ENCODE peak calls at places on chromosomes 4 and X, in four cellular contexts. One of them, this sample, is unnamed.

GRCh38 chr4:145805490-145805889 is 125.5 kb downstream of the C4orf51 start:
- DNase-seq in BE2C: no peak
- DNase-seq in endothelial cell: peak
- DNase-seq in B cell: no peak
- DNase-seq in this sample: no peak

GRCh38 chr4:88759039-88759631 is 61.5 kb upstream of the NAP1L5 start:
- DNase-seq in endothelial cell: no peak
- DNase-seq in B cell: no peak
- DNase-seq in BE2C: no peak
- DNase-seq in this sample: no peak

GRCh38 chrX:133580630-133581029 is 165.3 kb upstream of the GPC4 start:
- DNase-seq in B cell: no peak
- DNase-seq in BE2C: no peak
- DNase-seq in endothelial cell: no peak
- DNase-seq in this sample: no peak

GRCh38 chr4:149911995-149912394 is 96.4 kb upstream of the IQCM start:
- DNase-seq in BE2C: no peak
- DNase-seq in B cell: no peak
- DNase-seq in endothelial cell: no peak
- DNase-seq in this sample: no peak

GRCh38 chr4:132383571-132384199 is 765.4 kb upstream of the PCDH10 start:
- DNase-seq in BE2C: no peak
- DNase-seq in endothelial cell: no peak
- DNase-seq in B cell: no peak
- DNase-seq in this sample: no peak

GRCh38 chr4:124432500-124432899 is 280.0 kb downstream of the ANKRD50 start:
- DNase-seq in BE2C: no peak
- DNase-seq in B cell: no peak
- DNase-seq in endothelial cell: no peak
- DNase-seq in this sample: no peak

GRCh38 chr4:141524116-141524515 is 112.3 kb upstream of the IL15 start:
- DNase-seq in BE2C: no peak
- DNase-seq in endothelial cell: no peak
- DNase-seq in B cell: no peak
- DNase-seq in this sample: no peak

GRCh38 chrX:281166-281999 is at the start of gene PLCXD1:
- DNase-seq in B cell: no peak
- DNase-seq in BE2C: peak
- DNase-seq in endothelial cell: peak
- DNase-seq in this sample: no peak

GRCh38 chr4:8766610-8767009 is 105.0 kb downstream of the HMX1 start:
- DNase-seq in B cell: no peak
- DNase-seq in BE2C: peak
- DNase-seq in endothelial cell: no peak
- DNase-seq in this sample: no peak

GRCh38 chrX:54817220-54817820 is 9.8 kb downstream of the MAGED2 start:
- DNase-seq in BE2C: peak
- DNase-seq in endothelial cell: no peak
- DNase-seq in B cell: no peak
- DNase-seq in this sample: no peak

GRCh38 chr4:20420916-20421315 is 169.2 kb downstream of the SLIT2 start:
- DNase-seq in endothelial cell: no peak
- DNase-seq in BE2C: no peak
- DNase-seq in B cell: no peak
- DNase-seq in this sample: no peak

DNA sequence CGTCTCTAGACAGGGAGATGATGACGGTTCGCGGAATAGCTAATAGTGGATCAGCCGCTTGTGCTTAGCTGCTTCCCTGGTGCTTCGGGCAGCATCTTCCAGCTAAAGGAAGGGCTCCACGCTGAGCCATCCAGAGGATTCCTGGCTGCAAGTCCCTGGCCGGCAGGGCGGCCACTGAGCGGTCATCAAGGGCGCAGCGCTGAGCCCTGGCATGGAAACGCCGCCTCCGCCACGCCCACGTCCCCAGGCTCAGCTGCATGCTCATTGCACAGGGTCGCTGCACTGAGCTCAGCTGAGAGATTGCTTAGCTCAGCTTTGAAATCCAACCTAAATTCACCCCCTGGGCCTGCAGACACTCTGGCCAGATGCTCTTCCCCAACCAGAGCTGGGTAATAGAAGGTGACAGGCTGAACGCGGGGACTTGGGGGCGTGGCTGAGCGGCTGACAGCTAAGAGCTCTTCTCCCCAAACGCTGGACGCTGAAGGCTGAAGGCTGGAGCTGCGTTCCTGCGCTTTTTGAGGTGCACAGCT is 118.2 kb upstream of the KIT start:
- DNase-seq in endothelial cell: peak
- DNase-seq in B cell: no peak
- DNase-seq in BE2C: peak
- DNase-seq in this sample: no peak
- TF ChIP-seq CTCF in endothelial cell: no peak
- TF ChIP-seq CTCF in B cell: no peak
- TF ChIP-seq CTCF in BE2C: no peak
- TF ChIP-seq CTCF in this sample: no peak

GRCh38 chrX:137848291-137848905 is 282.5 kb downstream of the ZIC3 start:
- DNase-seq in endothelial cell: no peak
- DNase-seq in BE2C: no peak
- DNase-seq in B cell: no peak
- DNase-seq in this sample: no peak
- TF ChIP-seq CTCF in endothelial cell: no peak
- TF ChIP-seq CTCF in BE2C: no peak
- TF ChIP-seq CTCF in B cell: no peak
- TF ChIP-seq CTCF in this sample: no peak

GRCh38 chrX:3653111-3653510 is 60.3 kb downstream of the PRKX start:
- DNase-seq in BE2C: no peak
- DNase-seq in endothelial cell: no peak
- DNase-seq in B cell: no peak
- DNase-seq in this sample: no peak

GRCh38 chrX:3648084-3648483 is 65.4 kb downstream of the PRKX start:
- DNase-seq in BE2C: no peak
- DNase-seq in B cell: no peak
- DNase-seq in endothelial cell: no peak
- DNase-seq in this sample: no peak

GRCh38 chrX:3655181-3655580 is 58.3 kb downstream of the PRKX start:
- DNase-seq in B cell: no peak
- DNase-seq in BE2C: no peak
- DNase-seq in endothelial cell: no peak
- DNase-seq in this sample: no peak

DNA sequence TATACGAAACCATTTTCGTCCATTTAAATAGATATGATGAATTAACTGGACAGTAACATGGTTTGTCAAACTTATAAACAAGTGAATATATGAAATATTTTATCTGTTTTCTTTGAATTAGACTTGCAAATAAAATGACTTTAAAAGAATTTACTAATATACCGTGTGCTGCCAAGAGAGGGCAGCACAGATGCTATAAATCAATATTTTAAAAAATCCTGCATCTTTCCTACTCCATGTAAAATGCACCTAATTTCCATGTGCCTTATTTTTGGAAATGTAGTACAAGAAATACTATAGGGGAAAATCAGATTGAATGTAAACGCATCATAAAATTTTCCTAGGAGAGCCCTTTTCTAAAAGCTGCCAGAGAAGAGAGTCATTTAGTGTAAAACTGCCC is 62.2 kb downstream of the PRKX start:
- DNase-seq in BE2C: no peak
- DNase-seq in endothelial cell: no peak
- DNase-seq in B cell: no peak
- DNase-seq in this sample: no peak
- TF ChIP-seq CTCF in BE2C: peak
- TF ChIP-seq CTCF in endothelial cell: peak
- TF ChIP-seq CTCF in B cell: peak
- TF ChIP-seq CTCF in this sample: no peak

DNA sequence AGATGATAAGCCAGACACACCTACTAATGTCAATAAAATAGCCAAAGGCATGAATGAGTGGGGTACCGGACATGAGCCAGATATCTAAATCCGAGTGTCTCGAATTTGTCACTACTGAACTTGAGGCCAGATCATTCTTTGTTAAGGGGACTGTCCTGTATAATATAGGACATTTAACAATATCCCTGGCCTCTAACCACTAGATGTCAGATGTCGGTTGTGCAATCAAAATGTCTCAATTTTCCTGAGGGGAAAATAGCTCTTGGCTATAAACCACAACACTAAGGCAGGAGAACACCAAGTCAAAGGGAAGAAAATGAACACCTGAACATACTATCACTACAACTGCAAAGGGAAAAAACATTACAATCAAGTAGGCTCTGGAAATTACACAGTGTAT is 154.5 kb downstream of the GPM6A start:
- DNase-seq in B cell: no peak
- DNase-seq in BE2C: no peak
- DNase-seq in endothelial cell: no peak
- DNase-seq in this sample: no peak
- TF ChIP-seq CTCF in B cell: no peak
- TF ChIP-seq CTCF in BE2C: no peak
- TF ChIP-seq CTCF in endothelial cell: no peak
- TF ChIP-seq CTCF in this sample: no peak